ENCODE peak calls at places on chromosomes 12 and 14, in six cellular contexts. L is CD4-positive, CD25-positive, alpha-beta regulatory T cell; R is mammary epithelial cell; Q is AG09309; Y is prostate gland; K is fibroblast of pulmonary artery. J is an unnamed sample.

GRCh38 chr12:101925935-101926334 is 48.6 kb downstream of the DRAM1 start:
- DNase-seq in L (no peak), R (no peak), Q (no peak), Y (no peak), K (no peak), J (no peak)

GRCh38 chr12:124603143-124603542 is 35.7 kb upstream of the NCOR2 start:
- DNase-seq in L (no peak), R (no peak), Q (no peak), Y (no peak), K (no peak), J (no peak)

GRCh38 chr12:121803861-121804416 is at the start of gene SETD1B:
- DNase-seq in L (peak; percentile 74), R (peak; percentile 43), Q (no peak), Y (no peak), K (peak; percentile 64), J (peak; percentile 67)

GRCh38 chr14:101595887-101596721 is 34.8 kb downstream of the DIO3 start:
- DNase-seq in L (peak; percentile 70), R (no peak), Q (no peak), Y (no peak), K (no peak), J (no peak)

GRCh38 chr14:68666899-68667298 is 126.0 kb downstream of the ZFP36L1 start:
- DNase-seq in L (no peak), R (no peak), Q (no peak), Y (no peak), K (no peak), J (no peak)

GRCh38 chr12:64713372-64713771 is 45.8 kb downstream of the GNS start:
- DNase-seq in L (no peak), R (no peak), Q (no peak), Y (no peak), K (no peak), J (no peak)

GRCh38 chr14:103199141-103199540 is 75.9 kb downstream of the TNFAIP2 start:
- DNase-seq in L (no peak), R (no peak), Q (no peak), Y (no peak), K (peak; percentile 62), J (no peak)

GRCh38 chr12:88868062-88868461 is 287.8 kb upstream of the KITLG start:
- DNase-seq in L (no peak), R (no peak), Q (no peak), Y (no peak), K (peak; percentile 33), J (no peak)

GRCh38 chr12:104109446-104110271 is 28.4 kb downstream of the NFYB start:
- DNase-seq in L (no peak), R (no peak), Q (no peak), Y (no peak), K (no peak), J (no peak)

GRCh38 chr14:69651653-69652052 is 40.3 kb downstream of the SUSD6 start:
- DNase-seq in L (no peak), R (peak; percentile 54), Q (no peak), Y (no peak), K (no peak), J (no peak)

GRCh38 chr14:91387135-91387849 is 30.3 kb downstream of the CCDC88C start:
- DNase-seq in L (no peak), R (peak; percentile 66), Q (no peak), Y (peak; percentile 65), K (peak; percentile 33), J (no peak)

GRCh38 chr14:91388551-91388975 is 29.1 kb downstream of the CCDC88C start:
- DNase-seq in L (peak; percentile 90), R (no peak), Q (no peak), Y (no peak), K (no peak), J (no peak)

GRCh38 chr14:91387996-91388395 is 29.6 kb downstream of the CCDC88C start:
- DNase-seq in L (no peak), R (no peak), Q (no peak), Y (no peak), K (no peak), J (no peak)

GRCh38 chr14:91390165-91390778 is 27.3 kb downstream of the CCDC88C start:
- DNase-seq in L (no peak), R (no peak), Q (no peak), Y (no peak), K (no peak), J (no peak)

GRCh38 chr14:91389173-91389572 is 28.4 kb downstream of the CCDC88C start:
- DNase-seq in L (no peak), R (no peak), Q (no peak), Y (no peak), K (no peak), J (no peak)
- H3K4me3 ChIP-seq in L (peak overlapping the region; percentile 64), R (no peak overlapping the region), Q (no peak overlapping the region), Y (no peak overlapping the region), K (no peak overlapping the region), J (no peak overlapping the region)

GRCh38 chr12:119410396-119410795 is 75.9 kb downstream of the CCDC60 start:
- DNase-seq in L (no peak), R (no peak), Q (no peak), Y (no peak), K (no peak), J (no peak)
- H3K4me3 ChIP-seq in L (no peak overlapping the region), R (no peak overlapping the region), Q (no peak overlapping the region), Y (no peak overlapping the region), K (no peak overlapping the region), J (no peak overlapping the region)

GRCh38 chr12:63301311-63301710 is 150.3 kb upstream of the AVPR1A start:
- DNase-seq in L (no peak), R (peak; percentile 76), Q (no peak), Y (no peak), K (no peak), J (no peak)

GRCh38 chr12:63306476-63306875 is 155.5 kb upstream of the AVPR1A start:
- DNase-seq in L (no peak), R (peak; percentile 63), Q (no peak), Y (no peak), K (no peak), J (no peak)

GRCh38 chr12:63304844-63305243 is 153.8 kb upstream of the AVPR1A start:
- DNase-seq in L (no peak), R (peak; percentile 31), Q (no peak), Y (no peak), K (no peak), J (no peak)

GRCh38 chr12:63302269-63302940 is 151.4 kb upstream of the AVPR1A start:
- DNase-seq in L (no peak), R (peak; percentile 67), Q (no peak), Y (no peak), K (no peak), J (no peak)

GRCh38 chr12:63302941-63303536 is 152.0 kb upstream of the AVPR1A start:
- DNase-seq in L (no peak), R (no peak), Q (no peak), Y (no peak), K (no peak), J (no peak)
- H3K4me3 ChIP-seq in L (no peak overlapping the region), R (no peak overlapping the region), Q (no peak overlapping the region), Y (no peak overlapping the region), K (no peak overlapping the region), J (no peak overlapping the region)

GRCh38 chr12:57766464-57767311 is at the start of gene CYP27B1:
- DNase-seq in L (no peak), R (peak; percentile 57), Q (no peak), Y (no peak), K (peak; percentile 47), J (peak; percentile 89)

GRCh38 chr12:57767317-57767716 is 439 bp upstream of the CYP27B1 start:
- DNase-seq in L (no peak), R (no peak), Q (no peak), Y (no peak), K (no peak), J (no peak)

GRCh38 chr12:57765003-57765697 is 1.7 kb downstream of the CYP27B1 start:
- DNase-seq in L (peak; percentile 56), R (peak; percentile 73), Q (no peak), Y (no peak), K (peak; percentile 30), J (no peak)

GRCh38 chr12:57764662-57765002 is 2.2 kb downstream of the CYP27B1 start:
- DNase-seq in L (no peak), R (no peak), Q (no peak), Y (no peak), K (no peak), J (no peak)

DNA sequence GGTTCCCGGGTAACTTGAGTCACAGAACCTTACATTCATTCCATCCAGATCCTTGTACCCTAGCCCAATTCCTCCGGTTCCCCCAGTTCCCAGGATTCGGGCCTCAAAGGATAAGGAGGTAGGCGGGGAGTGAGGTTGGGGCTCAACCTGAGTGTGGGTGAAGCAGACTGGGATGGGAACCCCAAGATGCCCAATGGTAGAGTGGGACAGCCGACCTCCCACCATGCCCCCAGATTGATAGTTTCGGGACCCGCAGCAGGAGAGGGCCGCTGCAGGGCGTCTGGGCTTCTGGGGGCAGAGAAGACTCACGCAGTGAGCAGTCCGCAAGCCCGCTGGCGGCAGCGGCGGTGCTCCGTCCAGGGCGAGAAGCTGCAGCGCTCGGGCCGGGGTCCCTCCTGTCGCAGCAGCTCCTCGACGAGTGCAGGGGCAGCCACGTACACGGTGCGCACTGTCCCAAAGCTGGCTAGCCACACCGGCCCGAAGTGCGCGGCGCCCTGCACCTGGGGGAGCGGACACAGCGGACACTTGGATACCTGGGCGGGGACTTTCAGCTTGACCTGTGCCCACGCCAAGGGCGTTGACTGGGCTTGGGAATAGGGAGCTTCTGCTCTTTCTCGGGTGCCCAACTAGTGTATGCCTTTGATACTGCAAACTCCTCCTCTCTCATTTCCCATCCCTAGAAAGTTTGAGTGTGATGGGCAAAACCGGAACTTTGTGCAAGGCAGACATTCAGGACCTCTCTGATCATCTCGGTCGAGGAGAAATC is 997 bp downstream of the CYP27B1 start:
- DNase-seq in L (no peak), R (no peak), Q (no peak), Y (no peak), K (no peak), J (no peak)
- H3K4me3 ChIP-seq in L (peak overlapping the region; percentile 62), R (peak overlapping the region; percentile 45), Q (peak overlapping the region; percentile 39), Y (no peak overlapping the region), K (peak overlapping the region; percentile 37), J (peak overlapping the region; percentile 22)

GRCh38 chr12:120642086-120642485 is 1.7 kb downstream of the CABP1 start:
- DNase-seq in L (no peak), R (no peak), Q (no peak), Y (no peak), K (no peak), J (no peak)
- H3K4me3 ChIP-seq in L (no peak overlapping the region), R (no peak overlapping the region), Q (no peak overlapping the region), Y (no peak overlapping the region), K (no peak overlapping the region), J (no peak overlapping the region)